ENCODE peak calls at places on chromosomes 5 and 9, in eight cellular contexts. N is endodermal cell, H is MCF 10A, X is hepatocyte, R is COLO829, L is HL-60, S is AG04450, D is SHP77 treated with DMSO at 0.1 percent for 48 hours. Q is an unnamed sample.

GRCh38 chr9:15513335-15513734 is 2.6 kb upstream of the PSIP1 start:
- DNase-seq in X (no peak), L (no peak), D (no peak), S (no peak), H (peak; percentile 60), R (no peak), N (peak; percentile 88), Q (no peak)

GRCh38 chr9:111662851-111663823 is 1.7 kb downstream of the GNG10 start:
- DNase-seq in X (peak; percentile 37), H (peak; percentile 32), R (no peak), L (no peak), N (peak; percentile 91), S (no peak), D (no peak), Q (no peak)

GRCh38 chr5:110335361-110336046 is 391.0 kb downstream of the TMEM232 start:
- DNase-seq in H (no peak), R (no peak), D (no peak), L (no peak), X (no peak), S (peak; percentile 1), N (no peak), Q (no peak)

GRCh38 chr5:113404269-113404668 is 30.5 kb downstream of the TSSK1B start:
- DNase-seq in L (no peak), H (no peak), N (no peak), S (no peak), D (no peak), R (no peak), X (no peak), Q (no peak)

GRCh38 chr5:180455872-180456271 is 38.3 kb upstream of the CNOT6 start:
- DNase-seq in X (no peak), H (no peak), S (no peak), L (no peak), N (no peak), D (no peak), R (no peak), Q (no peak)

GRCh38 chr5:80141681-80142080 is 106.5 kb downstream of the THBS4 start:
- DNase-seq in H (no peak), D (no peak), S (no peak), X (no peak), L (no peak), N (no peak), R (no peak), Q (no peak)

GRCh38 chr9:35612843-35613242 is 5.4 kb downstream of the CD72 start:
- DNase-seq in H (no peak), R (no peak), D (no peak), X (no peak), N (no peak), L (no peak), S (no peak), Q (no peak)

GRCh38 chr5:169344629-169345028 is 43.7 kb upstream of the SLIT3 start:
- DNase-seq in X (no peak), N (no peak), H (no peak), S (no peak), L (no peak), R (no peak), D (no peak), Q (no peak)

GRCh38 chr9:132175431-132175830 is 13.6 kb downstream of the NTNG2 start:
- DNase-seq in X (no peak), D (no peak), N (no peak), S (no peak), H (no peak), L (no peak), R (no peak), Q (no peak)

GRCh38 chr5:11384441-11385250 is 519.6 kb downstream of the CTNND2 start:
- DNase-seq in L (no peak), H (no peak), S (no peak), D (no peak), N (peak; percentile 75), X (peak; percentile 68), R (no peak), Q (no peak)

GRCh38 chr9:6215562-6215961 is at the start of gene IL33:
- DNase-seq in R (no peak), D (no peak), S (no peak), H (peak; percentile 34), X (peak; percentile 25), L (no peak), N (no peak), Q (peak; percentile 62)

GRCh38 chr9:127803507-127804352 is 1.0 kb downstream of the FPGS start:
- DNase-seq in D (no peak), X (no peak), R (peak; percentile 39), N (no peak), S (no peak), H (peak; percentile 95), L (no peak), Q (no peak)

GRCh38 chr9:84819446-84819845 is 149.9 kb downstream of the NTRK2 start:
- DNase-seq in R (no peak), D (no peak), N (peak; percentile 83), S (no peak), H (no peak), X (no peak), L (no peak), Q (no peak)

GRCh38 chr5:176851871-176852270 is 41.5 kb downstream of the UNC5A start:
- DNase-seq in L (no peak), R (no peak), X (no peak), H (no peak), N (no peak), D (peak; percentile 58), S (no peak), Q (no peak)

GRCh38 chr5:86689103-86689729 is 71.5 kb downstream of the COX7C start:
- DNase-seq in H (no peak), D (no peak), N (no peak), R (no peak), L (no peak), S (no peak), X (no peak), Q (no peak)

GRCh38 chr5:77064040-77064439 is 23.0 kb downstream of the ZBED3 start:
- DNase-seq in D (no peak), H (no peak), L (no peak), S (no peak), N (no peak), R (no peak), X (no peak), Q (no peak)

GRCh38 chr5:136425914-136426313 is 60.6 kb upstream of the TRPC7 start:
- DNase-seq in X (no peak), S (no peak), R (no peak), N (no peak), D (no peak), H (no peak), L (no peak), Q (no peak)

GRCh38 chr9:95003694-95004451 is 277.4 kb downstream of the AOPEP start:
- DNase-seq in X (peak; percentile 76), L (peak; percentile 23), D (peak; percentile 43), S (no peak), H (peak; percentile 57), R (no peak), N (peak; percentile 80), Q (no peak)

Q was measured in right atrium auricular region.